ENCODE peak calls at places on chromosome 14, in six cellular contexts. N, Y, K, A, M and D are unnamed samples.

GRCh38 chr14:92917041-92917940 is 5.7 kb upstream of the CHGA start:
- DNase-seq in N (no peak), Y (no peak), K (no peak), A (no peak), M (no peak), D (no peak)

GRCh38 chr14:85156319-85156718 is 373.6 kb upstream of the FLRT2 start:
- DNase-seq in N (no peak), Y (no peak), K (no peak), A (no peak), M (no peak), D (no peak)

GRCh38 chr14:34113051-34113511 is 162.2 kb upstream of the EGLN3 start:
- DNase-seq in N (no peak), Y (peak), K (no peak), A (no peak), M (no peak), D (no peak)

GRCh38 chr14:77228056-77228455 is 43.0 kb downstream of the NGB start:
- DNase-seq in N (no peak), Y (no peak), K (no peak), A (no peak), M (no peak), D (peak)

GRCh38 chr14:102692334-102692733 is 84.9 kb upstream of the TRAF3 start:
- DNase-seq in N (no peak), Y (no peak), K (no peak), A (no peak), M (no peak), D (no peak)

GRCh38 chr14:69137456-69138188 is 15.3 kb downstream of the DCAF5 start:
- DNase-seq in N (no peak), Y (no peak), K (no peak), A (no peak), M (peak), D (no peak)

GRCh38 chr14:72611956-72612500 is 281.9 kb downstream of the DPF3 start:
- DNase-seq in N (no peak), Y (no peak), K (no peak), A (no peak), M (no peak), D (no peak)

GRCh38 chr14:73770977-73771847 is 57.0 kb upstream of the PNMA1 start:
- DNase-seq in N (no peak), Y (no peak), K (no peak), A (no peak), M (no peak), D (no peak)

GRCh38 chr14:104361101-104361591 is 218.4 kb upstream of the C14orf180 start:
- DNase-seq in N (no peak), Y (no peak), K (no peak), A (no peak), M (no peak), D (no peak)

GRCh38 chr14:95562892-95563685 is 28.2 kb downstream of the GLRX5 start:
- DNase-seq in N (no peak), Y (peak), K (no peak), A (no peak), M (no peak), D (no peak)

GRCh38 chr14:89927466-89927865 is 27.1 kb downstream of the EFCAB11 start:
- DNase-seq in N (no peak), Y (no peak), K (no peak), A (no peak), M (no peak), D (no peak)

GRCh38 chr14:93906341-93907329 is 20.5 kb upstream of the FAM181A start:
- DNase-seq in N (no peak), Y (peak), K (peak), A (no peak), M (peak), D (peak)

GRCh38 chr14:28765907-28766504 is 581 bp upstream of the FOXG1 start:
- DNase-seq in N (no peak), Y (no peak), K (no peak), A (no peak), M (no peak), D (no peak)

GRCh38 chr14:30620178-30620577 is 1.9 kb upstream of the SCFD1 start:
- DNase-seq in N (no peak), Y (peak), K (no peak), A (no peak), M (no peak), D (no peak)

GRCh38 chr14:61234215-61234916 is 46.8 kb downstream of the TMEM30B start:
- DNase-seq in N (no peak), Y (no peak), K (no peak), A (no peak), M (peak), D (no peak)

GRCh38 chr14:69880051-69880487 is 853 bp downstream of the SMOC1 start:
- DNase-seq in N (no peak), Y (no peak), K (no peak), A (no peak), M (no peak), D (no peak)

GRCh38 chr14:46259536-46259935 is 392.0 kb downstream of the RPL10L start:
- DNase-seq in N (no peak), Y (no peak), K (no peak), A (no peak), M (no peak), D (peak)

GRCh38 chr14:43399289-43399688 is 1107.8 kb downstream of the FSCB start:
- DNase-seq in N (no peak), Y (no peak), K (no peak), A (no peak), M (no peak), D (no peak)

GRCh38 chr14:56195727-56196126 is 77.5 kb downstream of the PELI2 start:
- DNase-seq in N (no peak), Y (peak), K (no peak), A (no peak), M (peak), D (no peak)

GRCh38 chr14:52185178-52185577 is 82.3 kb upstream of the PTGDR start:
- DNase-seq in N (no peak), Y (no peak), K (no peak), A (no peak), M (no peak), D (no peak)

GRCh38 chr14:50452979-50453705 is 56.5 kb upstream of the CDKL1 start:
- DNase-seq in N (no peak), Y (peak), K (no peak), A (no peak), M (no peak), D (no peak)

GRCh38 chr14:63544641-63545234 is 1.6 kb upstream of the PPP2R5E start:
- DNase-seq in N (no peak), Y (peak), K (no peak), A (no peak), M (no peak), D (no peak)

GRCh38 chr14:66009104-66009503 is 477.1 kb upstream of the CCDC196 start:
- DNase-seq in N (no peak), Y (peak), K (no peak), A (no peak), M (no peak), D (no peak)

GRCh38 chr14:105348169-105348944 is 33.8 kb downstream of the PACS2 start:
- DNase-seq in N (no peak), Y (no peak), K (no peak), A (no peak), M (no peak), D (no peak)

GRCh38 chr14:20799955-20800544 is 2.6 kb downstream of the RNASE1 start:
- DNase-seq in N (no peak), Y (no peak), K (no peak), A (no peak), M (no peak), D (no peak)

GRCh38 chr14:27090716-27091115 is 492.9 kb upstream of the NOVA1 start:
- DNase-seq in N (no peak), Y (no peak), K (no peak), A (no peak), M (no peak), D (no peak)

GRCh38 chr14:74950795-74951442 is 4.5 kb downstream of the PGF start:
- DNase-seq in N (no peak), Y (no peak), K (no peak), A (no peak), M (no peak), D (no peak)